ENCODE peak calls at places on chromosomes 4 and X, in four cellular contexts. M is psoas muscle, Q is heart left ventricle, L is sigmoid colon. R is an unnamed sample. For H3K36me3, the result is how much of the 10 kb centered on the place peaks cover.

GRCh38 chr4:103197765-103198110 is 405 bp downstream of the CENPE start:
- DNase-seq in M (no peak), Q (no peak), L (no peak), R (no peak)

GRCh38 chr4:78704981-78705757 is 71.0 kb upstream of the BMP2K start:
- DNase-seq in M (no peak), Q (no peak), L (no peak), R (no peak)

GRCh38 chr4:13088726-13089658 is 395.1 kb downstream of the RAB28 start:
- DNase-seq in M (no peak), Q (no peak), L (no peak), R (no peak)

GRCh38 chrX:139290310-139290709 is 240.2 kb upstream of the F9 start:
- DNase-seq in M (no peak), Q (no peak), L (no peak), R (no peak)

GRCh38 chr4:94806376-94806775 is 48.6 kb downstream of the BMPR1B start:
- DNase-seq in M (no peak), Q (no peak), L (no peak), R (no peak)

GRCh38 chrX:20412871-20413486 is 146.3 kb upstream of the RPS6KA3 start:
- DNase-seq in M (no peak), Q (peak), L (no peak), R (peak)

GRCh38 chr4:43990968-43991367 is 457.6 kb downstream of the KCTD8 start:
- DNase-seq in M (no peak), Q (no peak), L (no peak), R (no peak)

GRCh38 chrX:1491851-1492349 is 39.2 kb upstream of the ASMTL start:
- DNase-seq in M (no peak), Q (no peak), L (peak), R (peak)

GRCh38 chr4:71380721-71381120 is 41.9 kb downstream of the SLC4A4 start:
- DNase-seq in M (no peak), Q (no peak), L (no peak), R (no peak)

GRCh38 chrX:2313864-2314646 is 186.7 kb downstream of the DHRSX start:
- DNase-seq in M (no peak), Q (no peak), L (no peak), R (no peak)

GRCh38 chr4:45043916-45044315 is 317.6 kb upstream of the GNPDA2 start:
- DNase-seq in M (no peak), Q (no peak), L (no peak), R (no peak)

GRCh38 chrX:30713061-30713525 is 59.9 kb downstream of the GK start:
- DNase-seq in M (peak), Q (no peak), L (no peak), R (peak)

GRCh38 chr4:131526686-131527085 is 1622.4 kb upstream of the PCDH10 start:
- DNase-seq in M (no peak), Q (no peak), L (no peak), R (no peak)

GRCh38 chrX:16711219-16712115 is 1.0 kb downstream of the CTPS2 start:
- DNase-seq in M (peak), Q (no peak), L (peak), R (peak)

GRCh38 chr4:100317032-100317864 is 127.0 kb upstream of the DDIT4L start:
- DNase-seq in M (no peak), Q (no peak), L (no peak), R (no peak)

GRCh38 chr4:181662383-181662782 is 580.8 kb upstream of the TENM3 start:
- DNase-seq in M (no peak), Q (no peak), L (no peak), R (no peak)

GRCh38 chrX:3699841-3700381 is 13.5 kb downstream of the PRKX start:
- DNase-seq in M (no peak), Q (no peak), L (peak), R (no peak)

GRCh38 chr4:98284640-98285046 is 23.5 kb downstream of the RAP1GDS1 start:
- DNase-seq in M (no peak), Q (no peak), L (no peak), R (no peak)

GRCh38 chrX:13253223-13253622 is 66.6 kb downstream of the ATXN3L start:
- DNase-seq in M (no peak), Q (no peak), L (no peak), R (no peak)

GRCh38 chr4:8538076-8538702 is 42.0 kb upstream of the GPR78 start:
- DNase-seq in M (no peak), Q (no peak), L (peak), R (no peak)

GRCh38 chr4:25563071-25563564 is 92.5 kb upstream of the SLC34A2 start:
- DNase-seq in M (no peak), Q (no peak), L (no peak), R (no peak)

GRCh38 chrX:56564921-56565861 is 1.8 kb downstream of the UBQLN2 start:
- DNase-seq in M (no peak), Q (peak), L (no peak), R (no peak)

GRCh38 chr4:178314287-178314686 is 872.0 kb upstream of the AGA start:
- DNase-seq in M (no peak), Q (no peak), L (no peak), R (no peak)
- H3K36me3 ChIP-seq in M (under half), Q (under half), L (under half), R (under half)

GRCh38 chrX:31819455-31819854 is 747.6 kb upstream of the FTHL17 start:
- DNase-seq in M (no peak), Q (no peak), L (no peak), R (no peak)
- TF ChIP-seq CTCF in M (no peak), Q (no peak), L (no peak), R (no peak)

DNA sequence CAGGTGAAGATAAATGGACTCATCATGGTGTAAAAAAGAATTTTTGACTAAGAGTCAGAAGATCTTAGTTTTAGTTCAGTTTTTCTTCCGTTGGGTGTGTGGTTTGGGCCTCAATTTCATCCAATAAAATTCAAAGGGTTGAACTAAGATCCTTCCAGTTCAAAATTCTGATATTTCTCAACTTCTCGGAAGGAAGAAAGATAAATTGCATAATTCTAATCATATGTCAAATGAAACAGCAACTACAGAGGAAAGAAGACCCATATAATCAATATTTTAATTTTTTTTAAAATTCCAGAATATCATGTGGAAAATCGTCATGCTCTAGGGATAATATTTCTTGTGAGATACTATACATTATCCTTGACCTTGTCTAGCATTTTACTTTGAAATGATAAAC is 192.8 kb downstream of the SPRY1 start:
- DNase-seq in M (no peak), Q (no peak), L (no peak), R (no peak)
- H3K4me3 ChIP-seq in M (peak), Q (no peak), L (no peak), R (no peak)

GRCh38 chr4:86720508-86721068 is 126.5 kb downstream of the PTPN13 start:
- DNase-seq in M (no peak), Q (no peak), L (no peak), R (no peak)
- H3K36me3 ChIP-seq in M (under half), Q (under half), L (under half), R (under half)

GRCh38 chrX:102712967-102713677 is 874 bp downstream of the GPRASP2 start:
- DNase-seq in M (peak), Q (no peak), L (peak), R (peak)
- TF ChIP-seq CTCF in M (peak), Q (peak), L (peak), R (peak)

R was measured in pancreas.